ENCODE peak calls at places on chromosomes 1 and 21, in ten cellular contexts. U is esophagus squamous epithelium, P is IMR-90, S is Peyer's patch, Q is OCI-LY7, V is dorsolateral prefrontal cortex, H is mammary epithelial cell, F is foreskin keratinocyte, M is fibroblast of pulmonary artery, R is GM06990. D is an unnamed sample.

GRCh38 chr1:21082078-21082477 is 94.6 kb downstream of the EIF4G3 start:
- DNase-seq in U (no peak), P (peak), S (no peak), Q (no peak), V (no peak), H (no peak), F (no peak), M (no peak), R (no peak), D (no peak)

GRCh38 chr1:160277330-160277729 is 7.6 kb downstream of the PEX19 start:
- DNase-seq in U (no peak), P (no peak), S (no peak), Q (no peak), V (no peak), H (no peak), F (no peak), M (no peak), R (no peak), D (no peak)

GRCh38 chr1:37620707-37621106 is 14.0 kb downstream of the RSPO1 start:
- DNase-seq in U (no peak), P (no peak), S (no peak), Q (no peak), V (no peak), H (no peak), F (no peak), M (no peak), R (no peak), D (no peak)

GRCh38 chr1:224644553-224645154 is 28.5 kb downstream of the CNIH3 start:
- DNase-seq in U (no peak), P (peak), S (peak), Q (peak), V (peak), H (peak), F (peak), M (peak), R (peak), D (no peak)

GRCh38 chr1:119982006-119982405 is 85.7 kb upstream of the ADAM30 start:
- DNase-seq in U (no peak), P (peak), S (no peak), Q (no peak), V (no peak), H (peak), F (no peak), M (peak), R (no peak), D (no peak)

GRCh38 chr1:99326215-99326949 is 62.1 kb downstream of the PLPPR4 start:
- DNase-seq in U (no peak), P (no peak), S (no peak), Q (no peak), V (no peak), H (no peak), F (no peak), M (peak), R (no peak), D (no peak)

GRCh38 chr1:228314658-228315483 is 91.8 kb downstream of the TRIM11 start:
- DNase-seq in U (no peak), P (no peak), S (peak), Q (no peak), V (no peak), H (no peak), F (no peak), M (no peak), R (no peak), D (no peak)

GRCh38 chr21:35512321-35512720 is 463.2 kb upstream of the RUNX1 start:
- DNase-seq in U (no peak), P (peak), S (no peak), Q (no peak), V (no peak), H (no peak), F (no peak), M (no peak), R (no peak), D (no peak)

GRCh38 chr1:173914366-173914871 is 2.7 kb downstream of the SERPINC1 start:
- DNase-seq in U (no peak), P (peak), S (peak), Q (peak), V (no peak), H (peak), F (no peak), M (peak), R (no peak), D (no peak)

GRCh38 chr1:179143332-179143731 is 61.5 kb downstream of the TOR3A start:
- DNase-seq in U (no peak), P (peak), S (no peak), Q (no peak), V (no peak), H (peak), F (peak), M (peak), R (no peak), D (no peak)

GRCh38 chr1:182048562-182048961 is 12.9 kb downstream of the ZNF648 start:
- DNase-seq in U (no peak), P (no peak), S (no peak), Q (no peak), V (no peak), H (no peak), F (no peak), M (no peak), R (no peak), D (no peak)

GRCh38 chr1:57638239-57638638 is 214.4 kb upstream of the DAB1 start:
- DNase-seq in U (no peak), P (no peak), S (no peak), Q (no peak), V (no peak), H (no peak), F (no peak), M (no peak), R (no peak), D (no peak)

GRCh38 chr21:27954806-27955205 is 987.9 kb upstream of the ADAMTS5 start:
- DNase-seq in U (no peak), P (peak), S (no peak), Q (no peak), V (no peak), H (no peak), F (no peak), M (no peak), R (no peak), D (no peak)

GRCh38 chr1:86207323-86207722 is 50.8 kb upstream of the COL24A1 start:
- DNase-seq in U (no peak), P (peak), S (no peak), Q (no peak), V (peak), H (peak), F (peak), M (peak), R (no peak), D (no peak)

GRCh38 chr1:10694274-10694632 is 102.2 kb downstream of the CASZ1 start:
- DNase-seq in U (no peak), P (no peak), S (no peak), Q (peak), V (no peak), H (peak), F (no peak), M (no peak), R (peak), D (no peak)

GRCh38 chr21:34875830-34876229 is 173.3 kb downstream of the RUNX1 start:
- DNase-seq in U (no peak), P (peak), S (no peak), Q (no peak), V (no peak), H (no peak), F (no peak), M (no peak), R (no peak), D (no peak)

GRCh38 chr21:45510466-45510955 is 31.7 kb downstream of the SLC19A1 start:
- DNase-seq in U (no peak), P (no peak), S (no peak), Q (no peak), V (no peak), H (no peak), F (no peak), M (no peak), R (no peak), D (peak)

GRCh38 chr21:34198232-34199120 is 125.1 kb downstream of the MRPS6 start:
- DNase-seq in U (no peak), P (no peak), S (peak), Q (peak), V (no peak), H (no peak), F (no peak), M (no peak), R (no peak), D (no peak)

GRCh38 chr1:180652791-180653190 is 21.0 kb downstream of the XPR1 start:
- DNase-seq in U (no peak), P (peak), S (no peak), Q (no peak), V (no peak), H (no peak), F (no peak), M (no peak), R (no peak), D (no peak)

GRCh38 chr1:214494706-214495105 is 56.7 kb downstream of the PTPN14 start:
- DNase-seq in U (no peak), P (no peak), S (no peak), Q (no peak), V (no peak), H (peak), F (peak), M (no peak), R (no peak), D (no peak)

GRCh38 chr1:168693197-168693871 is 35.7 kb downstream of the DPT start:
- DNase-seq in U (no peak), P (no peak), S (peak), Q (no peak), V (no peak), H (no peak), F (no peak), M (no peak), R (no peak), D (no peak)

GRCh38 chr1:23908453-23909341 is 4.5 kb downstream of the CNR2 start:
- DNase-seq in U (no peak), P (no peak), S (peak), Q (peak), V (no peak), H (no peak), F (no peak), M (no peak), R (peak), D (peak)

GRCh38 chr21:37529649-37530048 is 163.1 kb downstream of the DYRK1A start:
- DNase-seq in U (no peak), P (no peak), S (no peak), Q (no peak), V (no peak), H (no peak), F (no peak), M (no peak), R (no peak), D (no peak)

GRCh38 chr1:37954316-37954971 is 7.6 kb upstream of the INPP5B start:
- DNase-seq in U (no peak), P (no peak), S (peak), Q (no peak), V (no peak), H (no peak), F (no peak), M (no peak), R (no peak), D (no peak)

GRCh38 chr21:44425307-44425894 is 29.9 kb upstream of the LRRC3 start:
- DNase-seq in U (no peak), P (no peak), S (no peak), Q (no peak), V (peak), H (peak), F (no peak), M (no peak), R (no peak), D (peak)

GRCh38 chr21:43585924-43586411 is 73.3 kb downstream of the HSF2BP start:
- DNase-seq in U (no peak), P (peak), S (no peak), Q (no peak), V (no peak), H (peak), F (peak), M (peak), R (no peak), D (no peak)

GRCh38 chr1:160219062-160219929 is 14.1 kb downstream of the PEA15 start:
- DNase-seq in U (no peak), P (peak), S (peak), Q (no peak), V (peak), H (peak), F (peak), M (peak), R (no peak), D (no peak)

GRCh38 chr1:63960326-63960725 is 186.5 kb downstream of the ROR1 start:
- DNase-seq in U (no peak), P (peak), S (no peak), Q (no peak), V (no peak), H (no peak), F (no peak), M (no peak), R (no peak), D (no peak)

GRCh38 chr21:22597660-22598255 is 1599.5 kb downstream of the NCAM2 start:
- DNase-seq in U (no peak), P (no peak), S (no peak), Q (no peak), V (no peak), H (no peak), F (no peak), M (no peak), R (no peak), D (no peak)

GRCh38 chr1:237887542-237887941 is 3.2 kb downstream of the ZP4 start:
- DNase-seq in U (no peak), P (no peak), S (no peak), Q (no peak), V (no peak), H (no peak), F (no peak), M (no peak), R (no peak), D (no peak)

GRCh38 chr1:10649484-10650201 is 146.8 kb downstream of the CASZ1 start:
- DNase-seq in U (no peak), P (no peak), S (no peak), Q (no peak), V (no peak), H (no peak), F (no peak), M (no peak), R (no peak), D (no peak)

GRCh38 chr1:20109223-20109856 is 10.0 kb downstream of the PLA2G2D start:
- DNase-seq in U (no peak), P (no peak), S (no peak), Q (no peak), V (no peak), H (peak), F (peak), M (no peak), R (peak), D (no peak)

GRCh38 chr1:11318982-11319381 is 46.0 kb downstream of the UBIAD1 start:
- DNase-seq in U (no peak), P (no peak), S (no peak), Q (no peak), V (no peak), H (no peak), F (no peak), M (no peak), R (no peak), D (no peak)

GRCh38 chr1:18951818-18952391 is 4.6 kb downstream of the IFFO2 start:
- DNase-seq in U (no peak), P (no peak), S (peak), Q (no peak), V (no peak), H (peak), F (no peak), M (peak), R (peak), D (peak)

GRCh38 chr1:82978461-82979324 is 1020.2 kb downstream of the TTLL7 start:
- DNase-seq in U (no peak), P (no peak), S (no peak), Q (peak), V (no peak), H (peak), F (peak), M (no peak), R (no peak), D (no peak)

GRCh38 chr21:41601573-41602371 is 93.8 kb upstream of the TMPRSS2 start:
- DNase-seq in U (no peak), P (peak), S (peak), Q (no peak), V (no peak), H (peak), F (no peak), M (peak), R (no peak), D (peak)

GRCh38 chr1:201535046-201535777 is 3.7 kb upstream of the NAV1 start:
- DNase-seq in U (no peak), P (peak), S (no peak), Q (no peak), V (no peak), H (peak), F (no peak), M (peak), R (no peak), D (no peak)

GRCh38 chr1:245735831-245736530 is 581.2 kb downstream of the KIF26B start:
- DNase-seq in U (no peak), P (peak), S (no peak), Q (no peak), V (no peak), H (peak), F (no peak), M (peak), R (no peak), D (no peak)

DNA sequence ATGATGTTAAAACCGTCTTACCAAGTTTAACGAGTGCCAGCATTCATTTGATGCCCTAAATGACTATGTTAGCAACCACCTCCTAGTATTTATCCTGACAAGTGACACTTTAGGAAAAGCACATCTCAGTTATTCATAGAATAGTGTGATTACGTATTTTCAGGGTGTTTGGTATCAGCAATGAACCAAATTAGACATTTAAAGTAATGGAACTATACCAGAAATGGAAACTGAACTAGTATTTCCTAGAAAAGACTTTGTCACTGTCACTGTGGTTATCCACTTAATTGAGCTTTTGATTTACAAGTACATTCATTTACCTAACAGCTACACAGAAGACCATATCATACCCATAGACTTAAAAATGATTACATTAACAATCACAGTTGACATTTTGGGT is 3.6 kb upstream of the IL12RB2 start:
- DNase-seq in U (no peak), P (no peak), S (no peak), Q (no peak), V (no peak), H (no peak), F (no peak), M (no peak), R (no peak), D (no peak)
- TF ChIP-seq CTCF in U (no peak), P (no peak), S (no peak), Q (no peak), V (no peak), H (no peak), F (no peak), M (no peak), R (no peak), D (no peak)

GRCh38 chr1:40449684-40450490 is at the start of gene ZFP69B:
- DNase-seq in U (peak), P (peak), S (peak), Q (peak), V (peak), H (peak), F (peak), M (peak), R (peak), D (peak)
- TF ChIP-seq CTCF in U (no peak), P (peak), S (no peak), Q (peak), V (no peak), H (no peak), F (peak), M (no peak), R (peak), D (no peak)

GRCh38 chr1:148309940-148310500 is 157.9 kb upstream of the NBPF11 start:
- DNase-seq in U (no peak), P (no peak), S (no peak), Q (no peak), V (no peak), H (peak), F (no peak), M (no peak), R (no peak), D (no peak)
- TF ChIP-seq CTCF in U (no peak), P (no peak), S (no peak), Q (no peak), V (no peak), H (no peak), F (no peak), M (no peak), R (no peak), D (no peak)

GRCh38 chr1:30876451-30877204 is 31.9 kb downstream of the SDC3 start:
- DNase-seq in U (no peak), P (no peak), S (no peak), Q (no peak), V (no peak), H (no peak), F (no peak), M (no peak), R (no peak), D (no peak)
- TF ChIP-seq CTCF in U (no peak), P (no peak), S (no peak), Q (peak), V (no peak), H (no peak), F (no peak), M (no peak), R (peak), D (no peak)

DNA sequence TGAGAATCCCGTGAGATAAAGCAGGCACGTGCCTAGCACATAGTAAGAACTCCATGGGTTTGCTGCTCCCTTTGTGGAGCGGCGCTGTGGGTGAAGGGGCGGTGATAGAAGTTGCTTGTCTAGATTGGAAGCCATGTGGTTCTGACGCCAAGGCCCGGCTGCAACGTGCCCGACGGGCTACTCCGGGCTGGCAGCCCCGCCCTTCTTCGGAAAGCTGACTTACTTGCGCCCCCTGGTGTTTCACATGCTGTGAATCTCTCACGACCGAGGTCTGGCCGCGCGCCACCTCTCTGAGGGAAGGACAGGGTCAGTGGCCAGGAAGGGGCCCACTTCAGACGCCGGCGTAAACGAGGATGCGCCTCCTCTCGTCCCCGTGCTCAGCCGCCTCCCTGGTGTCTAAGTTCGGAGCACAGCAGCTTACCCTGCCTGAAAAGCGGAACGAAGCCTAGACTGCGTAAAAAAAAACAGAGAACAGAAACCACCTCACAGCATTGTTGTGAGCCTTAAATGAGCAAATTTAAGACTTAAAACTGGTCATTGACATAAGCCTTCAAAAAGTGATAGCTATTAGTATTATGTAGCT is 42.6 kb upstream of the WNT2B start:
- DNase-seq in U (peak), P (peak), S (peak), Q (peak), V (peak), H (peak), F (peak), M (peak), R (peak), D (peak)
- TF ChIP-seq CTCF in U (peak), P (peak), S (peak), Q (peak), V (peak), H (peak), F (peak), M (peak), R (peak), D (peak)

DNA sequence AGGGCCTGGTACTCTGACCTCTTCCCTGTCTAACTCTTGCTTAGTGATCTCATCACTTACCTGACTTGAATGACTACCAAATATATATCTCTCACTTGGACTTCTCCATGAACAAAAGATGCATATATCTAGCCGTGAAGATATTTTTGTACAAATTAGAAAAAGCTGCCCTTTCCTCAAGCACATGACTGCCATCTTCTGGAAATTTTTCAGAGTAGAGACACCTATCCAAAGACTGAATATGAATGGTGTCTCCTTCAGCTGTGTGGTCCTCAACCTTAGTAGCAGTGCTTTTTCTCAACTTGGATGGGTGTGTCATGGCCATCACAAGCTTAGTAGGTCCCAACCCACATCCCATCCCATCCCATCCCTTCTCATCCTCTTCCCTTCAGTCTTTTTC is 142.3 kb downstream of the DNM3 start:
- DNase-seq in U (no peak), P (peak), S (no peak), Q (peak), V (no peak), H (peak), F (no peak), M (peak), R (no peak), D (no peak)
- TF ChIP-seq CTCF in U (no peak), P (peak), S (peak), Q (peak), V (no peak), H (peak), F (peak), M (peak), R (peak), D (no peak)

DNA sequence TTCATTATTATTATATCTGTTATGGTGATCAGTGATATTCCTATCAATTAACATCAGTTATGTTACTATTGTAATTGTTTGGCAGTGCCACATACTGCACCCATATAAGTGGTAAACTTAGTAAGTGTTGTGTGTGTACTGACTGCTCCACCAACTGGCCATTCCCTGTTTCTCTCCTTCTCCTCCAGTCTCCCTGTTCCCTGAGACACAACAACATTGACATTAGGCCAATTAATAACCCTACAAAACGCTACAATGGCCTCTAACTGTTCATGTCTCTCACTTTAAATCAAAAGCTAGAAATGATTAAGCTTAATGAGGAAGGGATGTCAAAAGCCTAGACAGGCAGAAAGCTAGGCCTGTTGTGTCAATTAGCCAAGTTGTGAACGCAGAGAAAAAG is 6.6 kb upstream of the THRAP3 start:
- DNase-seq in U (no peak), P (peak), S (no peak), Q (no peak), V (no peak), H (peak), F (no peak), M (peak), R (no peak), D (no peak)
- TF ChIP-seq CTCF in U (no peak), P (peak), S (no peak), Q (peak), V (peak), H (no peak), F (peak), M (peak), R (no peak), D (no peak)